ENCODE peak calls at places on chromosomes 4 and X, in nine cellular contexts. K is stimulated activated CD4-positive, alpha-beta T cell treated with anti-CD3 and anti-CD28 coated beads, Interleukin-15, amount 100 ng/mL, for 1 hour; A is activated CD8-positive, alpha-beta memory T cell treated with anti-CD3 and anti-CD28 coated beads for 1 hour; M is mucosa of gallbladder; D is progenitor cell of endocrine pancreas; L is frontal cortex; P is heart right ventricle; U is GM12891; G is pons. J is an unnamed sample.

GRCh38 chrX:130136497-130136896 is 26.2 kb upstream of the ELF4 start:
- DNase-seq in L (no peak), U (no peak), P (no peak), G (no peak), M (no peak), A (no peak), K (no peak), D (no peak), J (no peak)

GRCh38 chr4:137576437-137576836 is 44.1 kb upstream of the PCDH18 start:
- DNase-seq in D (no peak), U (no peak), L (no peak), A (no peak), M (no peak), K (no peak), P (no peak), G (no peak), J (no peak)

GRCh38 chr4:55618546-55619143 is 17.5 kb downstream of the NMU start:
- DNase-seq in G (no peak), M (no peak), D (no peak), A (no peak), U (no peak), P (no peak), K (no peak), L (no peak), J (no peak)

GRCh38 chr4:151322565-151322964 is 2.8 kb downstream of the SH3D19 start:
- DNase-seq in A (no peak), P (no peak), G (peak), K (no peak), L (no peak), U (no peak), M (no peak), D (no peak), J (no peak)

GRCh38 chr4:83677656-83678055 is 141.7 kb downstream of the GPAT3 start:
- DNase-seq in M (no peak), L (no peak), U (no peak), D (no peak), K (no peak), A (no peak), G (no peak), P (no peak), J (no peak)

GRCh38 chr4:22094217-22094616 is 145.6 kb upstream of the KCNIP4 start:
- DNase-seq in A (no peak), L (no peak), M (no peak), G (no peak), D (no peak), U (no peak), K (no peak), P (no peak), J (no peak)

GRCh38 chrX:68748030-68748429 is 80.8 kb upstream of the EFNB1 start:
- DNase-seq in A (no peak), L (no peak), G (no peak), K (no peak), P (no peak), U (no peak), D (no peak), M (no peak), J (no peak)

GRCh38 chrX:134836497-134836968 is 154.3 kb upstream of the SMIM10 start:
- DNase-seq in D (no peak), P (no peak), A (no peak), U (no peak), M (no peak), K (no peak), L (no peak), G (no peak), J (no peak)

GRCh38 chrX:71154196-71154595 is 9.6 kb downstream of the NLGN3 start:
- DNase-seq in K (no peak), M (no peak), A (no peak), G (no peak), D (no peak), P (no peak), L (no peak), U (no peak), J (no peak)

GRCh38 chr4:79209822-79210635 is 115.8 kb downstream of the NAA11 start:
- DNase-seq in U (no peak), A (no peak), P (no peak), G (no peak), K (no peak), M (no peak), D (no peak), L (no peak), J (no peak)

J was measured in left ventricle myocardium inferior.